ENCODE peak calls at places on chromosome 11, in nine cellular contexts. Q, B, O, E, N, G, I, D and F are unnamed samples.

GRCh38 chr11:68724293-68724692 is 27.0 kb downstream of the TESMIN start:
- DNase-seq in Q (peak; percentile 98), B (no peak), O (no peak), E (no peak), N (no peak), G (no peak), I (no peak), D (no peak), F (no peak)

GRCh38 chr11:45102361-45102809 is 44.1 kb upstream of the PRDM11 start:
- DNase-seq in Q (no peak), B (no peak), O (peak; percentile 17), E (no peak), N (no peak), G (no peak), I (no peak), D (no peak), F (no peak)

GRCh38 chr11:35540526-35540925 is 15.1 kb upstream of the PAMR1 start:
- DNase-seq in Q (no peak), B (no peak), O (no peak), E (no peak), N (no peak), G (no peak), I (no peak), D (no peak), F (no peak)

GRCh38 chr11:82547163-82547560 is 186.5 kb downstream of the FAM181B start:
- DNase-seq in Q (no peak), B (no peak), O (no peak), E (no peak), N (no peak), G (no peak), I (no peak), D (no peak), F (no peak)

GRCh38 chr11:111775024-111775710 is 9.0 kb upstream of the PPP2R1B start:
- DNase-seq in Q (no peak), B (no peak), O (peak; percentile 46), E (no peak), N (no peak), G (no peak), I (no peak), D (no peak), F (peak; percentile 14)

GRCh38 chr11:102347526-102348331 is 715 bp downstream of the BIRC2 start:
- DNase-seq in Q (peak; percentile 59), B (no peak), O (no peak), E (no peak), N (no peak), G (no peak), I (no peak), D (no peak), F (peak; percentile 17)

GRCh38 chr11:111285205-111286079 is 12.9 kb upstream of the POU2AF3 start:
- DNase-seq in Q (no peak), B (no peak), O (no peak), E (no peak), N (no peak), G (no peak), I (no peak), D (no peak), F (peak; percentile 40)

GRCh38 chr11:90187839-90188238 is 35.0 kb downstream of the CHORDC1 start:
- DNase-seq in Q (no peak), B (no peak), O (no peak), E (no peak), N (no peak), G (no peak), I (no peak), D (no peak), F (no peak)

GRCh38 chr11:75280770-75281468 is 40.3 kb downstream of the TPBGL start:
- DNase-seq in Q (no peak), B (no peak), O (no peak), E (no peak), N (no peak), G (no peak), I (no peak), D (no peak), F (peak; percentile 31)

GRCh38 chr11:126226334-126227084 is 14.9 kb downstream of the FAM118B start:
- DNase-seq in Q (no peak), B (no peak), O (no peak), E (no peak), N (no peak), G (no peak), I (no peak), D (no peak), F (no peak)